ENCODE peak calls at places on chromosomes 12 and 14, in four cellular contexts. One of them, this sample, is unnamed.
A peak's percentile ranks its signal among the peaks of the same experiment; 100 is the strongest.

GRCh38 chr12:64678835-64679234 is 68.5 kb downstream of the RASSF3 start:
- DNase-seq in IMR-90: no peak
- DNase-seq in OCI-LY7: no peak
- DNase-seq in cardiac muscle cell: no peak
- DNase-seq in this sample: no peak

GRCh38 chr12:113174461-113175384 is 10.6 kb downstream of the DDX54 start:
- DNase-seq in cardiac muscle cell: peak; percentile 75
- DNase-seq in OCI-LY7: peak; percentile 84
- DNase-seq in IMR-90: peak; percentile 52
- DNase-seq in this sample: no peak

GRCh38 chr12:73991138-73991537 is 546.5 kb upstream of the ATXN7L3B start:
- DNase-seq in cardiac muscle cell: no peak
- DNase-seq in IMR-90: no peak
- DNase-seq in OCI-LY7: no peak
- DNase-seq in this sample: no peak

GRCh38 chr12:70520847-70521246 is 116.4 kb downstream of the PTPRB start:
- DNase-seq in cardiac muscle cell: no peak
- DNase-seq in OCI-LY7: no peak
- DNase-seq in IMR-90: no peak
- DNase-seq in this sample: no peak

GRCh38 chr12:53286448-53286847 is 8.9 kb upstream of the PFDN5 start:
- DNase-seq in cardiac muscle cell: no peak
- DNase-seq in IMR-90: no peak
- DNase-seq in OCI-LY7: no peak
- DNase-seq in this sample: no peak

GRCh38 chr12:109385339-109386078 is 37.8 kb downstream of the MYO1H start:
- DNase-seq in OCI-LY7: peak; percentile 61
- DNase-seq in cardiac muscle cell: peak; percentile 68
- DNase-seq in IMR-90: peak; percentile 53
- DNase-seq in this sample: no peak

GRCh38 chr12:29889737-29890136 is 106.0 kb upstream of the TMTC1 start:
- DNase-seq in OCI-LY7: peak; percentile 11
- DNase-seq in cardiac muscle cell: peak; percentile 77
- DNase-seq in IMR-90: peak; percentile 32
- DNase-seq in this sample: no peak

GRCh38 chr14:77311217-77311616 is 9.5 kb downstream of the POMT2 start:
- DNase-seq in IMR-90: no peak
- DNase-seq in OCI-LY7: no peak
- DNase-seq in cardiac muscle cell: peak; percentile 24
- DNase-seq in this sample: no peak

GRCh38 chr12:70366581-70367267 is 634 bp downstream of the KCNMB4 start:
- DNase-seq in OCI-LY7: peak; percentile 83
- DNase-seq in cardiac muscle cell: peak; percentile 44
- DNase-seq in IMR-90: peak; percentile 31
- DNase-seq in this sample: no peak

GRCh38 chr14:91420686-91421085 is 3.1 kb upstream of the CCDC88C start:
- DNase-seq in OCI-LY7: no peak
- DNase-seq in IMR-90: no peak
- DNase-seq in cardiac muscle cell: no peak
- DNase-seq in this sample: no peak

GRCh38 chr14:101562659-101563351 is 1.5 kb downstream of the DIO3 start:
- DNase-seq in IMR-90: no peak
- DNase-seq in cardiac muscle cell: no peak
- DNase-seq in OCI-LY7: peak; percentile 85
- DNase-seq in this sample: no peak
- H3K4me3 ChIP-seq in IMR-90: no peak overlapping the region
- H3K4me3 ChIP-seq in cardiac muscle cell: no peak overlapping the region
- H3K4me3 ChIP-seq in OCI-LY7: peak overlapping the region; percentile 32
- H3K4me3 ChIP-seq in this sample: no peak overlapping the region

GRCh38 chr14:74478996-74479635 is 14.0 kb downstream of the NPC2 start:
- DNase-seq in OCI-LY7: peak; percentile 11
- DNase-seq in cardiac muscle cell: peak; percentile 56
- DNase-seq in IMR-90: peak; percentile 42
- DNase-seq in this sample: no peak
- TF ChIP-seq CTCF in OCI-LY7: peak; percentile 66
- TF ChIP-seq CTCF in cardiac muscle cell: peak; percentile 80
- TF ChIP-seq CTCF in IMR-90: peak; percentile 93
- TF ChIP-seq CTCF in this sample: peak; percentile 28

DNA sequence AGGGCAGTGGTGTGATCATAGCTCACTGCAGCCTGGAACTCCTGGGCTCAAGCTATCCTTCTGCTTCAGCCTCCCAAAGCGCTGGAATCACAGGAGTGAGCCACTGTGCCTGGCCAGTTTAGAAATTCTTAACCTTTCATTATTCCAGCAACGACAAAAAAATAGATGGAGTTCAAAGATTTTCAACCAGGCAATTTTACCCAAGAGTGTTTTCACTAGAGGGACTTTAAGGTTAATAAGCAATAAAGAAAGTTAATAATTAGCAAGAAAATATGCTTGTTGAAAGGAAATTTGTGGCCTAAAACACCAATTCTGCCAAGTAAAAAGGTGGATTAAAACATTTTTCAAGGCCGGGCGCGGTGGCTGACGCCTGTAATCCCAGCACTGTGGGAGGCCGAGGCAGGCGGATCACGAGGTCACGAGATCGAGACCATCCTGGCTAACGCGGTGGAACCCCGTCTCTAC is 14.8 kb downstream of the CDKL1 start:
- DNase-seq in IMR-90: no peak
- DNase-seq in cardiac muscle cell: no peak
- DNase-seq in OCI-LY7: no peak
- DNase-seq in this sample: no peak
- H3K4me3 ChIP-seq in IMR-90: no peak overlapping the region
- H3K4me3 ChIP-seq in cardiac muscle cell: no peak overlapping the region
- H3K4me3 ChIP-seq in OCI-LY7: no peak overlapping the region
- H3K4me3 ChIP-seq in this sample: no peak overlapping the region

DNA sequence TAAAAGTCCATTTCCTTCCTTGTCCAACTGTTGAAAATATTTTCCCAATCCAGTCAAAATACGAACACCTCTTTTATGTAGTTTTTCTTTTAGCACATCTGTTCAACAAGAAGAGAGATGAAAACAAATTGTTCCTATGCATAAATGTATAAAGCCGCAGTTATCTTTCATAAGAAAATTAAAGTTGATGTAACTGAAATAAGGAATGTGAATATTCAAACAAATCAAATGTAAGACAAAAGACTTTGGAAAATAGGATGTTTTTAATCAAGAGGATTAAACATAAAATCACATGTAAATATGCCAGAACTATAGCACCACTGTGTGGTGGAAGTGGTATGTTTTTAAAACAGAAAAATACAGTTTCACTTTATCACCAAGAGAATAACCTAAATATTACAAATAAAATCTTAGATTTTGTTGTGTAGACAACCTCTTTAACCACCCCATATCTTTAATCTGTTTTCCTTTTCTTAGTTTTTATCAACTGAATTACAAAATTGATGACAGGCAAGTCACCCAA is 40.4 kb downstream of the CAPS2 start:
- DNase-seq in OCI-LY7: no peak
- DNase-seq in IMR-90: peak; percentile 31
- DNase-seq in cardiac muscle cell: peak; percentile 19
- DNase-seq in this sample: no peak
- TF ChIP-seq CTCF in OCI-LY7: peak; percentile 45
- TF ChIP-seq CTCF in IMR-90: peak; percentile 54
- TF ChIP-seq CTCF in cardiac muscle cell: peak; percentile 25
- TF ChIP-seq CTCF in this sample: no peak

GRCh38 chr14:64950889-64951288 is 8.3 kb upstream of the GPX2 start:
- DNase-seq in IMR-90: no peak
- DNase-seq in OCI-LY7: no peak
- DNase-seq in cardiac muscle cell: no peak
- DNase-seq in this sample: no peak
- H3K4me3 ChIP-seq in IMR-90: no peak overlapping the region
- H3K4me3 ChIP-seq in OCI-LY7: no peak overlapping the region
- H3K4me3 ChIP-seq in cardiac muscle cell: no peak overlapping the region
- H3K4me3 ChIP-seq in this sample: no peak overlapping the region

This sample was measured in GM12864.